ENCODE peak calls at places on chromosomes 12 and 14, in ten cellular contexts. O is substantia nigra; V is stimulated activated CD4-positive, alpha-beta T cell treated with anti-CD3 and anti-CD28 coated beads, Interleukin-15, amount 100 ng/mL, for 24 hours; T is stomach; I is neural crest cell; H is naive thymus-derived CD8-positive, alpha-beta T cell; G is SHP77; N is choroid plexus epithelial cell; S is T-cell; Y is CD4-positive, CD25-positive, alpha-beta regulatory T cell. D is an unnamed sample.

GRCh38 chr12:25730489-25731349 is 177.6 kb upstream of the LMNTD1 start:
- DNase-seq in O (no peak), V (no peak), T (no peak), I (no peak), H (no peak), G (no peak), N (no peak), S (no peak), Y (no peak), D (no peak)

GRCh38 chr14:35808076-35808657 is 928 bp downstream of the RALGAPA1 start:
- DNase-seq in O (no peak), V (peak; percentile 65), T (peak; percentile 38), I (no peak), H (peak; percentile 7), G (no peak), N (peak; percentile 18), S (no peak), Y (no peak), D (no peak)

GRCh38 chr14:100149789-100150611 is 9.4 kb downstream of the DEGS2 start:
- DNase-seq in O (no peak), V (no peak), T (peak; percentile 75), I (no peak), H (no peak), G (no peak), N (no peak), S (no peak), Y (no peak), D (no peak)

GRCh38 chr14:75298187-75298985 is 19.8 kb downstream of the FOS start:
- DNase-seq in O (no peak), V (no peak), T (peak; percentile 55), I (no peak), H (no peak), G (no peak), N (no peak), S (no peak), Y (no peak), D (no peak)

GRCh38 chr14:106585692-106586091 is 1059.3 kb downstream of the TMEM121 start:
- DNase-seq in O (no peak), V (no peak), T (no peak), I (no peak), H (no peak), G (no peak), N (no peak), S (no peak), Y (no peak), D (no peak)

GRCh38 chr12:112239020-112239419 is 113.7 kb downstream of the TRAFD1 start:
- DNase-seq in O (peak; percentile 0), V (no peak), T (no peak), I (no peak), H (no peak), G (no peak), N (peak; percentile 8), S (no peak), Y (no peak), D (no peak)

GRCh38 chr14:72607386-72608125 is 286.3 kb downstream of the DPF3 start:
- DNase-seq in O (no peak), V (no peak), T (no peak), I (no peak), H (no peak), G (no peak), N (peak; percentile 35), S (no peak), Y (no peak), D (no peak)

GRCh38 chr14:79583738-79584405 is 627.4 kb downstream of the DIO2 start:
- DNase-seq in O (no peak), V (no peak), T (no peak), I (no peak), H (no peak), G (no peak), N (peak; percentile 86), S (no peak), Y (no peak), D (no peak)

GRCh38 chr12:3589745-3590144 is 98.7 kb downstream of the PRMT8 start:
- DNase-seq in O (no peak), V (no peak), T (no peak), I (no peak), H (no peak), G (no peak), N (no peak), S (no peak), Y (no peak), D (no peak)

GRCh38 chr14:100623961-100624360 is 36.7 kb upstream of the BEGAIN start:
- DNase-seq in O (no peak), V (no peak), T (no peak), I (no peak), H (no peak), G (no peak), N (no peak), S (no peak), Y (no peak), D (no peak)

GRCh38 chr12:77577756-77578155 is 252.9 kb upstream of the NAV3 start:
- DNase-seq in O (no peak), V (no peak), T (no peak), I (no peak), H (no peak), G (no peak), N (peak; percentile 1), S (no peak), Y (no peak), D (no peak)

GRCh38 chr14:61460853-61461611 is 139.7 kb downstream of the PRKCH start:
- DNase-seq in O (no peak), V (peak; percentile 53), T (no peak), I (no peak), H (peak; percentile 53), G (no peak), N (peak; percentile 26), S (no peak), Y (peak; percentile 52), D (peak; percentile 60)

GRCh38 chr12:53057816-53058500 is 8.1 kb downstream of the TNS2 start:
- DNase-seq in O (no peak), V (no peak), T (peak; percentile 25), I (no peak), H (no peak), G (no peak), N (no peak), S (no peak), Y (no peak), D (no peak)

GRCh38 chr14:89660183-89660582 is 243.2 kb upstream of the FOXN3 start:
- DNase-seq in O (no peak), V (no peak), T (no peak), I (no peak), H (no peak), G (no peak), N (peak; percentile 61), S (no peak), Y (no peak), D (no peak)

GRCh38 chr14:64387232-64387737 is 868 bp upstream of the MTHFD1 start:
- DNase-seq in O (no peak), V (no peak), T (no peak), I (no peak), H (no peak), G (peak; percentile 23), N (peak; percentile 35), S (no peak), Y (no peak), D (no peak)

GRCh38 chr12:49188205-49188915 is 520 bp downstream of the TUBA1A start:
- DNase-seq in O (peak; percentile 49), V (peak; percentile 84), T (peak; percentile 67), I (peak; percentile 55), H (peak; percentile 93), G (peak; percentile 46), N (peak; percentile 78), S (peak; percentile 82), Y (peak; percentile 84), D (peak; percentile 69)

GRCh38 chr14:34053666-34054065 is 102.8 kb upstream of the EGLN3 start:
- DNase-seq in O (no peak), V (no peak), T (no peak), I (no peak), H (no peak), G (no peak), N (no peak), S (no peak), Y (no peak), D (no peak)

GRCh38 chr14:51396222-51396815 is 156.3 kb downstream of the TMX1 start:
- DNase-seq in O (no peak), V (no peak), T (no peak), I (no peak), H (no peak), G (no peak), N (peak; percentile 97), S (no peak), Y (no peak), D (no peak)

GRCh38 chr12:3604750-3605638 is 114.0 kb downstream of the PRMT8 start:
- DNase-seq in O (no peak), V (no peak), T (peak; percentile 61), I (no peak), H (no peak), G (peak; percentile 23), N (no peak), S (no peak), Y (no peak), D (no peak)

GRCh38 chr12:107288414-107289125 is 195.2 kb upstream of the CRY1 start:
- DNase-seq in O (no peak), V (no peak), T (no peak), I (no peak), H (no peak), G (no peak), N (no peak), S (no peak), Y (no peak), D (no peak)

GRCh38 chr14:93249128-93249831 is 42.2 kb downstream of the UBR7 start:
- DNase-seq in O (no peak), V (no peak), T (no peak), I (no peak), H (no peak), G (no peak), N (no peak), S (no peak), Y (no peak), D (no peak)

GRCh38 chr14:76531821-76532318 is 155.9 kb downstream of the ESRRB start:
- DNase-seq in O (no peak), V (no peak), T (no peak), I (no peak), H (no peak), G (no peak), N (no peak), S (no peak), Y (no peak), D (no peak)

GRCh38 chr14:31880935-31881334 is 196.2 kb upstream of the ARHGAP5 start:
- DNase-seq in O (no peak), V (no peak), T (no peak), I (no peak), H (no peak), G (no peak), N (peak; percentile 95), S (no peak), Y (no peak), D (no peak)

GRCh38 chr12:52822771-52823510 is 9.0 kb upstream of the KRT4 start:
- DNase-seq in O (no peak), V (no peak), T (no peak), I (no peak), H (no peak), G (no peak), N (no peak), S (no peak), Y (no peak), D (no peak)

GRCh38 chr14:64762044-64763034 is 58.1 kb downstream of the PLEKHG3 start:
- DNase-seq in O (no peak), V (peak; percentile 36), T (peak; percentile 93), I (no peak), H (no peak), G (peak; percentile 90), N (peak; percentile 95), S (peak; percentile 18), Y (no peak), D (peak; percentile 69)

GRCh38 chr14:27392153-27392552 is 794.3 kb upstream of the NOVA1 start:
- DNase-seq in O (no peak), V (no peak), T (no peak), I (no peak), H (no peak), G (no peak), N (no peak), S (no peak), Y (no peak), D (no peak)

GRCh38 chr12:89655851-89656250 is 52.8 kb downstream of the ATP2B1 start:
- DNase-seq in O (no peak), V (no peak), T (no peak), I (no peak), H (no peak), G (no peak), N (peak; percentile 21), S (no peak), Y (no peak), D (no peak)

GRCh38 chr12:88067301-88067700 is 38.1 kb upstream of the C12orf50 start:
- DNase-seq in O (no peak), V (no peak), T (no peak), I (no peak), H (no peak), G (no peak), N (peak; percentile 18), S (no peak), Y (no peak), D (no peak)

D was measured in CD8-positive, alpha-beta memory T cell.